ENCODE peak calls at places on chromosomes 16 and 17, in eight cellular contexts. One of them, this sample, is unnamed.

GRCh38 chr16:74713876-74714275 is 13.2 kb upstream of the MLKL start:
- DNase-seq in stimulated activated CD8-positive, alpha-beta memory T cell treated with anti-CD3 and anti-CD28 coated beads, Interleukin-7, amount 100 ng/mL, for 48 hours: no peak
- DNase-seq in ELR: no peak
- DNase-seq in GM10248: no peak
- DNase-seq in fibroblast of lung: no peak
- DNase-seq in substantia nigra: no peak
- DNase-seq in progenitor cell of endocrine pancreas: no peak
- DNase-seq in left lung: no peak
- DNase-seq in this sample: no peak

GRCh38 chr17:61597606-61598005 is 6.6 kb upstream of the NACA2 start:
- DNase-seq in left lung: no peak
- DNase-seq in stimulated activated CD8-positive, alpha-beta memory T cell treated with anti-CD3 and anti-CD28 coated beads, Interleukin-7, amount 100 ng/mL, for 48 hours: no peak
- DNase-seq in substantia nigra: no peak
- DNase-seq in progenitor cell of endocrine pancreas: no peak
- DNase-seq in ELR: no peak
- DNase-seq in GM10248: no peak
- DNase-seq in fibroblast of lung: no peak
- DNase-seq in this sample: no peak

GRCh38 chr17:45440161-45440859 is 7.6 kb upstream of the ARHGAP27 start:
- DNase-seq in progenitor cell of endocrine pancreas: no peak
- DNase-seq in substantia nigra: no peak
- DNase-seq in fibroblast of lung: peak
- DNase-seq in GM10248: no peak
- DNase-seq in stimulated activated CD8-positive, alpha-beta memory T cell treated with anti-CD3 and anti-CD28 coated beads, Interleukin-7, amount 100 ng/mL, for 48 hours: no peak
- DNase-seq in left lung: no peak
- DNase-seq in ELR: no peak
- DNase-seq in this sample: no peak

GRCh38 chr16:22192261-22193133 is 13.6 kb upstream of the EEF2K start:
- DNase-seq in stimulated activated CD8-positive, alpha-beta memory T cell treated with anti-CD3 and anti-CD28 coated beads, Interleukin-7, amount 100 ng/mL, for 48 hours: peak
- DNase-seq in fibroblast of lung: peak
- DNase-seq in substantia nigra: peak
- DNase-seq in GM10248: peak
- DNase-seq in left lung: peak
- DNase-seq in ELR: peak
- DNase-seq in progenitor cell of endocrine pancreas: no peak
- DNase-seq in this sample: peak

GRCh38 chr16:49456763-49457162 is 83.2 kb downstream of the C16orf78 start:
- DNase-seq in substantia nigra: no peak
- DNase-seq in stimulated activated CD8-positive, alpha-beta memory T cell treated with anti-CD3 and anti-CD28 coated beads, Interleukin-7, amount 100 ng/mL, for 48 hours: no peak
- DNase-seq in fibroblast of lung: no peak
- DNase-seq in left lung: no peak
- DNase-seq in ELR: no peak
- DNase-seq in GM10248: no peak
- DNase-seq in progenitor cell of endocrine pancreas: no peak
- DNase-seq in this sample: no peak

GRCh38 chr16:12157510-12158093 is 181.1 kb downstream of the SNX29 start:
- DNase-seq in fibroblast of lung: peak
- DNase-seq in ELR: peak
- DNase-seq in left lung: no peak
- DNase-seq in GM10248: no peak
- DNase-seq in progenitor cell of endocrine pancreas: no peak
- DNase-seq in stimulated activated CD8-positive, alpha-beta memory T cell treated with anti-CD3 and anti-CD28 coated beads, Interleukin-7, amount 100 ng/mL, for 48 hours: no peak
- DNase-seq in substantia nigra: no peak
- DNase-seq in this sample: no peak

GRCh38 chr17:35094902-35095301 is 24.8 kb downstream of the RAD51D start:
- DNase-seq in stimulated activated CD8-positive, alpha-beta memory T cell treated with anti-CD3 and anti-CD28 coated beads, Interleukin-7, amount 100 ng/mL, for 48 hours: no peak
- DNase-seq in fibroblast of lung: peak
- DNase-seq in progenitor cell of endocrine pancreas: no peak
- DNase-seq in ELR: peak
- DNase-seq in left lung: no peak
- DNase-seq in substantia nigra: no peak
- DNase-seq in GM10248: no peak
- DNase-seq in this sample: no peak

GRCh38 chr17:81516439-81516838 is 3.8 kb upstream of the ACTG1 start:
- DNase-seq in ELR: no peak
- DNase-seq in progenitor cell of endocrine pancreas: peak
- DNase-seq in left lung: peak
- DNase-seq in GM10248: no peak
- DNase-seq in substantia nigra: no peak
- DNase-seq in fibroblast of lung: no peak
- DNase-seq in stimulated activated CD8-positive, alpha-beta memory T cell treated with anti-CD3 and anti-CD28 coated beads, Interleukin-7, amount 100 ng/mL, for 48 hours: no peak
- DNase-seq in this sample: no peak

GRCh38 chr16:51763072-51763658 is 612.1 kb upstream of the SALL1 start:
- DNase-seq in left lung: no peak
- DNase-seq in stimulated activated CD8-positive, alpha-beta memory T cell treated with anti-CD3 and anti-CD28 coated beads, Interleukin-7, amount 100 ng/mL, for 48 hours: no peak
- DNase-seq in fibroblast of lung: no peak
- DNase-seq in ELR: no peak
- DNase-seq in GM10248: no peak
- DNase-seq in progenitor cell of endocrine pancreas: no peak
- DNase-seq in substantia nigra: no peak
- DNase-seq in this sample: no peak

GRCh38 chr16:30710971-30711370 is 12.0 kb downstream of the SRCAP start:
- DNase-seq in stimulated activated CD8-positive, alpha-beta memory T cell treated with anti-CD3 and anti-CD28 coated beads, Interleukin-7, amount 100 ng/mL, for 48 hours: no peak
- DNase-seq in GM10248: no peak
- DNase-seq in fibroblast of lung: peak
- DNase-seq in ELR: peak
- DNase-seq in left lung: no peak
- DNase-seq in substantia nigra: no peak
- DNase-seq in progenitor cell of endocrine pancreas: no peak
- DNase-seq in this sample: no peak

GRCh38 chr16:53517851-53518250 is 14.8 kb upstream of the AKTIP start:
- DNase-seq in stimulated activated CD8-positive, alpha-beta memory T cell treated with anti-CD3 and anti-CD28 coated beads, Interleukin-7, amount 100 ng/mL, for 48 hours: no peak
- DNase-seq in left lung: no peak
- DNase-seq in progenitor cell of endocrine pancreas: no peak
- DNase-seq in substantia nigra: no peak
- DNase-seq in GM10248: no peak
- DNase-seq in fibroblast of lung: no peak
- DNase-seq in ELR: no peak
- DNase-seq in this sample: no peak

GRCh38 chr17:19021622-19022083 is 17.1 kb upstream of the FAM83G start:
- DNase-seq in GM10248: no peak
- DNase-seq in left lung: peak
- DNase-seq in fibroblast of lung: no peak
- DNase-seq in progenitor cell of endocrine pancreas: no peak
- DNase-seq in substantia nigra: no peak
- DNase-seq in ELR: peak
- DNase-seq in stimulated activated CD8-positive, alpha-beta memory T cell treated with anti-CD3 and anti-CD28 coated beads, Interleukin-7, amount 100 ng/mL, for 48 hours: peak
- DNase-seq in this sample: no peak

GRCh38 chr17:78697122-78697845 is 84.8 kb downstream of the CYTH1 start:
- DNase-seq in progenitor cell of endocrine pancreas: no peak
- DNase-seq in fibroblast of lung: peak
- DNase-seq in GM10248: no peak
- DNase-seq in stimulated activated CD8-positive, alpha-beta memory T cell treated with anti-CD3 and anti-CD28 coated beads, Interleukin-7, amount 100 ng/mL, for 48 hours: no peak
- DNase-seq in ELR: peak
- DNase-seq in substantia nigra: no peak
- DNase-seq in left lung: no peak
- DNase-seq in this sample: no peak

GRCh38 chr16:53048139-53048915 is 4.4 kb downstream of the CHD9NB start:
- DNase-seq in substantia nigra: no peak
- DNase-seq in ELR: no peak
- DNase-seq in progenitor cell of endocrine pancreas: no peak
- DNase-seq in fibroblast of lung: no peak
- DNase-seq in stimulated activated CD8-positive, alpha-beta memory T cell treated with anti-CD3 and anti-CD28 coated beads, Interleukin-7, amount 100 ng/mL, for 48 hours: no peak
- DNase-seq in left lung: no peak
- DNase-seq in GM10248: no peak
- DNase-seq in this sample: no peak

GRCh38 chr16:17829826-17830225 is 359.1 kb upstream of the XYLT1 start:
- DNase-seq in progenitor cell of endocrine pancreas: no peak
- DNase-seq in GM10248: no peak
- DNase-seq in fibroblast of lung: peak
- DNase-seq in left lung: no peak
- DNase-seq in stimulated activated CD8-positive, alpha-beta memory T cell treated with anti-CD3 and anti-CD28 coated beads, Interleukin-7, amount 100 ng/mL, for 48 hours: no peak
- DNase-seq in substantia nigra: no peak
- DNase-seq in ELR: no peak
- DNase-seq in this sample: no peak